ENCODE peak calls at places on chromosome 6, in four cellular contexts. One of them, this sample, is unnamed.

GRCh38 chr6:135871878-135872277 is 20.4 kb downstream of the PDE7B start:
- DNase-seq in MM.1S: no peak
- DNase-seq in GM23338: no peak
- DNase-seq in brain microvascular endothelial cell: peak
- DNase-seq in this sample: no peak

GRCh38 chr6:169420912-169421543 is 167.4 kb upstream of the THBS2 start:
- DNase-seq in MM.1S: peak
- DNase-seq in brain microvascular endothelial cell: peak
- DNase-seq in GM23338: peak
- DNase-seq in this sample: no peak

GRCh38 chr6:43673444-43674063 is 14.0 kb downstream of the MRPS18A start:
- DNase-seq in MM.1S: no peak
- DNase-seq in GM23338: no peak
- DNase-seq in brain microvascular endothelial cell: no peak
- DNase-seq in this sample: no peak

GRCh38 chr6:159557046-159557445 is 136.0 kb downstream of the SOD2 start:
- DNase-seq in brain microvascular endothelial cell: no peak
- DNase-seq in GM23338: no peak
- DNase-seq in MM.1S: no peak
- DNase-seq in this sample: peak

GRCh38 chr6:39608652-39609345 is 116.4 kb downstream of the KIF6 start:
- DNase-seq in brain microvascular endothelial cell: no peak
- DNase-seq in GM23338: no peak
- DNase-seq in MM.1S: no peak
- DNase-seq in this sample: no peak

GRCh38 chr6:106527979-106528378 is 101.3 kb downstream of the RTN4IP1 start:
- DNase-seq in GM23338: no peak
- DNase-seq in MM.1S: no peak
- DNase-seq in brain microvascular endothelial cell: peak
- DNase-seq in this sample: no peak

GRCh38 chr6:14320342-14320741 is 202.8 kb downstream of the CD83 start:
- DNase-seq in MM.1S: no peak
- DNase-seq in brain microvascular endothelial cell: no peak
- DNase-seq in GM23338: no peak
- DNase-seq in this sample: no peak

GRCh38 chr6:76594109-76594508 is 521.6 kb upstream of the IMPG1 start:
- DNase-seq in GM23338: no peak
- DNase-seq in MM.1S: no peak
- DNase-seq in brain microvascular endothelial cell: no peak
- DNase-seq in this sample: no peak

GRCh38 chr6:109768485-109768884 is 77.4 kb downstream of the FIG4 start:
- DNase-seq in GM23338: no peak
- DNase-seq in brain microvascular endothelial cell: peak
- DNase-seq in MM.1S: no peak
- DNase-seq in this sample: no peak

GRCh38 chr6:110085285-110085684 is 94.2 kb downstream of the WASF1 start:
- DNase-seq in GM23338: no peak
- DNase-seq in MM.1S: no peak
- DNase-seq in brain microvascular endothelial cell: no peak
- DNase-seq in this sample: no peak

GRCh38 chr6:4486543-4487319 is 289.5 kb upstream of the CDYL start:
- DNase-seq in GM23338: peak
- DNase-seq in MM.1S: no peak
- DNase-seq in brain microvascular endothelial cell: no peak
- DNase-seq in this sample: no peak

GRCh38 chr6:36544228-36544627 is 3.1 kb downstream of the STK38 start:
- DNase-seq in MM.1S: no peak
- DNase-seq in GM23338: no peak
- DNase-seq in brain microvascular endothelial cell: no peak
- DNase-seq in this sample: no peak

GRCh38 chr6:100217225-100217624 is 223.2 kb upstream of the MCHR2 start:
- DNase-seq in GM23338: no peak
- DNase-seq in MM.1S: no peak
- DNase-seq in brain microvascular endothelial cell: no peak
- DNase-seq in this sample: no peak

GRCh38 chr6:17151888-17152287 is 50.0 kb downstream of the STMND1 start:
- DNase-seq in MM.1S: no peak
- DNase-seq in brain microvascular endothelial cell: no peak
- DNase-seq in GM23338: no peak
- DNase-seq in this sample: no peak

GRCh38 chr6:17144016-17144415 is 42.2 kb downstream of the STMND1 start:
- DNase-seq in GM23338: no peak
- DNase-seq in brain microvascular endothelial cell: no peak
- DNase-seq in MM.1S: no peak
- DNase-seq in this sample: no peak

GRCh38 chr6:17152703-17153102 is 50.9 kb downstream of the STMND1 start:
- DNase-seq in MM.1S: no peak
- DNase-seq in brain microvascular endothelial cell: no peak
- DNase-seq in GM23338: no peak
- DNase-seq in this sample: no peak

DNA sequence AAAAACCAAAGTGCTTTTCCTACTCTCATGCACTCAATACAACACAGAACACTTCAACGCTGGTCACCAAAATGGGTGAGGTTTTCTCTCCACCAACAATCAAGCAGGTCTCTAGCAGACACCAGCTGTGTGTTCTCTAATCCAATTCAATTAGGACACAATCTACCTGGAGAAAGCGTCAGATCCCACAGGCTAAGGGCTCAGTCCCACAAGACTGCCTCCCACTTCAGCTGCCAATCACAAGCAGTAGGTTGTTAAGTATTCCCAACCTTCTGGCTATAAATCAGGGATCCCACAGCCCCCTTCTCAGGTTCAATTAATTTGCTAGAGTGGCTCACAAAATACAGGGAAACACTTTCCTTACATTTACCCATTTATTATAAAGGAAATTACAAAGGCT is 47.7 kb downstream of the STMND1 start:
- DNase-seq in brain microvascular endothelial cell: no peak
- DNase-seq in MM.1S: no peak
- DNase-seq in GM23338: no peak
- DNase-seq in this sample: no peak
- TF ChIP-seq CTCF in brain microvascular endothelial cell: no peak
- TF ChIP-seq CTCF in MM.1S: no peak
- TF ChIP-seq CTCF in GM23338: no peak
- TF ChIP-seq CTCF in this sample: no peak

DNA sequence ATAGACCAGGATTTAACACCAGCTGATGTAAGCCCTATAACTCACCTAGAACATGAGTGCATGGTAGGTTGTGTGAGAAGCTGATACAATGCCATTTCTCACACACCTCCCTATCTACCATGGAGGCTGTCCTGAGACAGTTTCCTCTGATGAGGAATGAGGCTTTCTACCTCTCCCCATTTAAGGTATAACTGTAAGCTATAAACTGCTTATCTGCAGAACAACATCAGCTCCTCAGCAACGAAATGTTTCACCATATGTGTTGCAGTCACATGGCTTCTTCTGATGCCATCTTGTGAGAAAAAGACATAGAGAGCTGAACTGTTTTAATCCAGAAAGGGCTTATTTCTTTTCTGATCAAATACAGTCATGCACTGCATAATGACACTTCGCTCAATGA is 20.7 kb downstream of the ZKSCAN3 start:
- DNase-seq in MM.1S: no peak
- DNase-seq in brain microvascular endothelial cell: no peak
- DNase-seq in GM23338: no peak
- DNase-seq in this sample: no peak
- H3K27ac ChIP-seq in MM.1S: no peak
- H3K27ac ChIP-seq in brain microvascular endothelial cell: no peak
- H3K27ac ChIP-seq in GM23338: no peak
- H3K27ac ChIP-seq in this sample: no peak

DNA sequence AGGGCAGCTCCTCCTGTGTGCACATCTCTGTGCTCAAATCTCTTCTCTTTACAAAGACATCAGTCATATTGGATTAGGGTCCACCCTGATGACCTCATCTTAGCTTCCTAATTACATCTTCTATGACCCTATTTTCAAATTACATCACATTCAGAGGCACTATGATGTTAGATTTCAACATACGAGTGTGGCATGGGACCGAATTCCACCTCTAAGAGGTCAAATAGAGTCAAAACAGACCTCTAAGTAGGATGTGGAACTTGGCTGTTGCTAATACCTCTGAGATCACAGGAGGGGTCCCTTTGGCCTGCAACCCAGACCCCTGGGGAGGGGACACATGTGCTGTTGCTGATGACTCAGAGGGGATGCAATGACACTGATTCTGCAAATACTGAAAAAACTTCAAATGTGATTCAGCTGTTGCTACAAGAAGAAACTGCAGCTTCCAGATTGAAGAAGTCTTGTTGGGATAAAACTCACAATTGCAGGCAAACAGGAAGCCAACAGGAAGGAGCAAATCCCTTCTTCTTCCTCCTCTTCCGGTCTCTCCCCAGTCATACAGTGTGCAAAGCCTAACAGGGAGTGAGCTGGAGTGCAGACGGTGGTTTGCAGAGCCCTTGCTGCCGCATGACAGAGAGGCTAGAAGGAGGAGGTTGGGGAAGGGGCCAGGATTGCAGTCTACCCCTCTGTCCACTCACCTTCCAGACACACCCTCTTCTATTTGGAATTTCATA is 216.1 kb downstream of the MYLK4 start:
- DNase-seq in brain microvascular endothelial cell: no peak
- DNase-seq in MM.1S: no peak
- DNase-seq in GM23338: no peak
- DNase-seq in this sample: no peak
- H3K4me3 ChIP-seq in brain microvascular endothelial cell: no peak
- H3K4me3 ChIP-seq in MM.1S: no peak
- H3K4me3 ChIP-seq in GM23338: no peak
- H3K4me3 ChIP-seq in this sample: no peak

GRCh38 chr6:125358898-125359297 is 57.1 kb upstream of the HDDC2 start:
- DNase-seq in GM23338: no peak
- DNase-seq in brain microvascular endothelial cell: no peak
- DNase-seq in MM.1S: no peak
- DNase-seq in this sample: no peak

GRCh38 chr6:125357515-125358256 is 55.9 kb upstream of the HDDC2 start:
- DNase-seq in brain microvascular endothelial cell: peak
- DNase-seq in GM23338: no peak
- DNase-seq in MM.1S: no peak
- DNase-seq in this sample: peak

GRCh38 chr6:125361868-125362267 is 60.1 kb upstream of the HDDC2 start:
- DNase-seq in brain microvascular endothelial cell: no peak
- DNase-seq in MM.1S: no peak
- DNase-seq in GM23338: no peak
- DNase-seq in this sample: no peak

GRCh38 chr6:125354649-125355048 is 52.9 kb upstream of the HDDC2 start:
- DNase-seq in GM23338: no peak
- DNase-seq in brain microvascular endothelial cell: no peak
- DNase-seq in MM.1S: no peak
- DNase-seq in this sample: no peak

DNA sequence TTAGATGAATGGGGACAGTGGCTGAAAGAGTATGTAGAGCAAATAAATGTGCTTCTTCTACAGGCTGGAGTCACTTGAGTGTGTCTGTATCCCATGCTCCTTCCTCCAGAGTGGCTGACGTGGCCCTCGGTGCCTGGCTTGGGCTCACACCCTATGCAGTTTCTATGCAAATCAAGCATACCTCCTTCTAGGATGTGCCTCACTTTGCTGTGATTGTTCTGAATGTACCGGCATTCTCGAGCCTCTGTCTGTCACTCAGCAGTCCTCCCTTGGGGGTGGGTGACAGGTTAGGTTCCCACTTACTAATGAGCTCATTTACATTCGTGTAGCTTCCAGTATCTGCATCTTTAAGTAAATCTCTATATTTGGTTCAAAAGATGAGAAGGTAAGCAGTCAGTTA is 55.1 kb upstream of the HDDC2 start:
- DNase-seq in MM.1S: no peak
- DNase-seq in GM23338: peak
- DNase-seq in brain microvascular endothelial cell: no peak
- DNase-seq in this sample: no peak
- TF ChIP-seq CTCF in MM.1S: no peak
- TF ChIP-seq CTCF in GM23338: no peak
- TF ChIP-seq CTCF in brain microvascular endothelial cell: no peak
- TF ChIP-seq CTCF in this sample: no peak

GRCh38 chr6:21024621-21025020 is 490.4 kb downstream of the CDKAL1 start:
- DNase-seq in MM.1S: no peak
- DNase-seq in brain microvascular endothelial cell: no peak
- DNase-seq in GM23338: no peak
- DNase-seq in this sample: no peak

GRCh38 chr6:21023210-21023609 is 489.0 kb downstream of the CDKAL1 start:
- DNase-seq in brain microvascular endothelial cell: no peak
- DNase-seq in GM23338: no peak
- DNase-seq in MM.1S: no peak
- DNase-seq in this sample: no peak

GRCh38 chr6:21019614-21020013 is 485.4 kb downstream of the CDKAL1 start:
- DNase-seq in brain microvascular endothelial cell: no peak
- DNase-seq in GM23338: no peak
- DNase-seq in MM.1S: no peak
- DNase-seq in this sample: no peak

GRCh38 chr6:21026576-21027273 is 492.5 kb downstream of the CDKAL1 start:
- DNase-seq in MM.1S: no peak
- DNase-seq in GM23338: no peak
- DNase-seq in brain microvascular endothelial cell: peak
- DNase-seq in this sample: no peak

GRCh38 chr6:21022343-21023107 is 488.3 kb downstream of the CDKAL1 start:
- DNase-seq in brain microvascular endothelial cell: peak
- DNase-seq in MM.1S: no peak
- DNase-seq in GM23338: peak
- DNase-seq in this sample: no peak
- H3K27ac ChIP-seq in brain microvascular endothelial cell: no peak
- H3K27ac ChIP-seq in MM.1S: no peak
- H3K27ac ChIP-seq in GM23338: no peak
- H3K27ac ChIP-seq in this sample: no peak

GRCh38 chr6:27742833-27743573 is 169.2 kb downstream of the OR2B2 start:
- DNase-seq in brain microvascular endothelial cell: no peak
- DNase-seq in MM.1S: no peak
- DNase-seq in GM23338: no peak
- DNase-seq in this sample: no peak
- H3K4me3 ChIP-seq in brain microvascular endothelial cell: no peak
- H3K4me3 ChIP-seq in MM.1S: no peak
- H3K4me3 ChIP-seq in GM23338: no peak
- H3K4me3 ChIP-seq in this sample: no peak

DNA sequence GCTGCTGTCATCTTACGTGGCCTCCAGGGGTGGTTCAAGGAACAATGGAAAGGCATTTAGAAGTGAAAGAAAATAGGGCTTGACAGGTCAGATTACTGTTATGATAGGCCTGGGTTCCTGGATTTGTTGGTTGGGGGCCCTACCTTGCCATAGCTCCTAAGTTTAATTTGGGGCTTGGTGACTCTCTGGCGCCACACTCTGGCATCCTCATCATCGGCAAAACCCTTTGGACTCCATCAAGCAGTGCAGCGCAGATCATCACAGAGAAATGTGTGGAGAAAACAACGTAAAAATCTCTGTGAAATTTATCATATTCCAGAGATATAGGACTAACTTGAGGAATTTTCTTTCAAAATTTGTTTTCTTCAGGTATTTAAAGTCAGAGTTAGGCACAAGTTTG is 33.6 kb upstream of the AIG1 start:
- DNase-seq in GM23338: peak
- DNase-seq in brain microvascular endothelial cell: peak
- DNase-seq in MM.1S: peak
- DNase-seq in this sample: peak
- TF ChIP-seq CTCF in GM23338: peak
- TF ChIP-seq CTCF in brain microvascular endothelial cell: peak
- TF ChIP-seq CTCF in MM.1S: peak
- TF ChIP-seq CTCF in this sample: peak

GRCh38 chr6:37889015-37889885 is 69.7 kb downstream of the ZFAND3 start:
- DNase-seq in brain microvascular endothelial cell: no peak
- DNase-seq in GM23338: no peak
- DNase-seq in MM.1S: no peak
- DNase-seq in this sample: no peak
- H3K27ac ChIP-seq in brain microvascular endothelial cell: no peak
- H3K27ac ChIP-seq in GM23338: no peak
- H3K27ac ChIP-seq in MM.1S: no peak
- H3K27ac ChIP-seq in this sample: no peak